ENCODE peak calls at places on chromosomes 12 and 14, in ten cellular contexts. X is BE2C, P is GM10248, D is tibial nerve, N is AG04450, J is astrocyte of the spinal cord, V is psoas muscle, Z is AG09309, O is cardiac fibroblast, U is HCT116. B is an unnamed sample.

GRCh38 chr12:10861366-10861765 is 12.1 kb upstream of the PRR4 start:
- DNase-seq in X (no peak), P (no peak), D (no peak), N (no peak), J (peak; percentile 19), V (no peak), Z (no peak), O (no peak), U (no peak), B (no peak)

GRCh38 chr14:101066826-101067508 is 163.4 kb upstream of the RTL1 start:
- DNase-seq in X (no peak), P (no peak), D (peak; percentile 6), N (no peak), J (no peak), V (peak; percentile 30), Z (no peak), O (no peak), U (no peak), B (no peak)

GRCh38 chr12:34208331-34209258 is 186.3 kb downstream of the ALG10 start:
- DNase-seq in X (no peak), P (no peak), D (no peak), N (no peak), J (no peak), V (no peak), Z (no peak), O (no peak), U (no peak), B (no peak)

GRCh38 chr12:38775457-38775856 is 129.9 kb downstream of the CPNE8 start:
- DNase-seq in X (no peak), P (peak; percentile 47), D (no peak), N (no peak), J (no peak), V (no peak), Z (no peak), O (no peak), U (no peak), B (no peak)

GRCh38 chr12:120771097-120771496 is 45.5 kb downstream of the ACADS start:
- DNase-seq in X (no peak), P (no peak), D (no peak), N (no peak), J (peak; percentile 18), V (no peak), Z (no peak), O (no peak), U (no peak), B (no peak)

GRCh38 chr14:100223332-100224171 is 15.4 kb upstream of the YY1 start:
- DNase-seq in X (no peak), P (no peak), D (no peak), N (no peak), J (no peak), V (no peak), Z (no peak), O (no peak), U (no peak), B (no peak)

GRCh38 chr14:103070971-103071542 is 13.0 kb upstream of the LBHD2 start:
- DNase-seq in X (no peak), P (no peak), D (no peak), N (no peak), J (no peak), V (peak; percentile 39), Z (no peak), O (no peak), U (no peak), B (peak; percentile 36)

GRCh38 chr12:6630696-6631095 is 5.1 kb downstream of the LPAR5 start:
- DNase-seq in X (peak; percentile 77), P (no peak), D (no peak), N (no peak), J (no peak), V (peak; percentile 46), Z (no peak), O (no peak), U (no peak), B (no peak)

GRCh38 chr12:25792031-25792430 is 166.5 kb upstream of the RASSF8 start:
- DNase-seq in X (no peak), P (no peak), D (no peak), N (no peak), J (no peak), V (no peak), Z (no peak), O (no peak), U (no peak), B (peak; percentile 10)

GRCh38 chr14:97180304-97181200 is 383.4 kb downstream of the VRK1 start:
- DNase-seq in X (peak; percentile 15), P (no peak), D (no peak), N (no peak), J (peak; percentile 65), V (no peak), Z (peak; percentile 18), O (peak; percentile 3), U (peak; percentile 88), B (peak; percentile 93)
- TF ChIP-seq CTCF in X (no peak), P (no peak), D (no peak), N (no peak), J (peak; percentile 28), V (no peak), Z (peak; percentile 38), O (no peak), U (peak; percentile 33), B (peak; percentile 14)

GRCh38 chr14:81350344-81351096 is 49.6 kb downstream of the STON2 start:
- DNase-seq in X (no peak), P (no peak), D (no peak), N (no peak), J (no peak), V (no peak), Z (no peak), O (no peak), U (no peak), B (no peak)

GRCh38 chr14:81352413-81352812 is 47.7 kb downstream of the STON2 start:
- DNase-seq in X (no peak), P (no peak), D (no peak), N (no peak), J (no peak), V (no peak), Z (no peak), O (no peak), U (no peak), B (no peak)

GRCh38 chr14:81348086-81348485 is 52.0 kb downstream of the STON2 start:
- DNase-seq in X (no peak), P (no peak), D (no peak), N (no peak), J (no peak), V (no peak), Z (no peak), O (no peak), U (no peak), B (no peak)

GRCh38 chr14:81351205-81351604 is 48.9 kb downstream of the STON2 start:
- DNase-seq in X (no peak), P (no peak), D (no peak), N (no peak), J (no peak), V (no peak), Z (no peak), O (no peak), U (no peak), B (no peak)

DNA sequence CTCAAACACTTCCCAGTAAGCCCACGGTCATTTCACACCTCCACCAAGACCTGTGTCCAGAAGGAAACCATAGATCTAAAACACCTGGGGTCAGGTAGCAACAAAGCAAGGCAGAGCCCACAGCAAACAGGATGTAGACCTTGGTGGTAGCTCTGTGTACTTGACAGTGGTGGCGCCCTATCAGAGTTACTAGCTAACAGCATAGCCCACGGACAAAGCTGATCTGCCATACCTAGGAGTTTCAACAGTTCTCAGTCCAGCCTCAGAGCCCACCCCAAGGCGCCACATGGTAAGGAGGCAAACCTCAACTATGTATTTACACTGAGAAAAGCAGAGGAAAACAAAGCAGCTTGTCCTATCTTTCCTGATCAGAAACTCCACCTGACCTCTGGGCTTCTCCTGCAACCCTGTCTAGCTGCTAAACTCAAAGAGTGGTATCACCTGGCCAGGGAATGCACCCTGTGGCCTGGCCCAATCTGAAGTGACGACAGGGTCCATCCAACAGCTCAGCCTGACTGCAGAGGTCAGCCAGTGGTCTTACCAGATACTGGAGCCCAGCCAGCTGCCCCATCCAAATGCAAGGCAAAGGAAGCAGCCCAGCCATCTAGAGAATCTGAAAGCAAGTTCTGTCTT is 46.3 kb downstream of the STON2 start:
- DNase-seq in X (no peak), P (no peak), D (no peak), N (no peak), J (no peak), V (no peak), Z (no peak), O (no peak), U (no peak), B (no peak)
- TF ChIP-seq CTCF in X (no peak), P (no peak), D (no peak), N (no peak), J (no peak), V (no peak), Z (no peak), O (no peak), U (no peak), B (no peak)

DNA sequence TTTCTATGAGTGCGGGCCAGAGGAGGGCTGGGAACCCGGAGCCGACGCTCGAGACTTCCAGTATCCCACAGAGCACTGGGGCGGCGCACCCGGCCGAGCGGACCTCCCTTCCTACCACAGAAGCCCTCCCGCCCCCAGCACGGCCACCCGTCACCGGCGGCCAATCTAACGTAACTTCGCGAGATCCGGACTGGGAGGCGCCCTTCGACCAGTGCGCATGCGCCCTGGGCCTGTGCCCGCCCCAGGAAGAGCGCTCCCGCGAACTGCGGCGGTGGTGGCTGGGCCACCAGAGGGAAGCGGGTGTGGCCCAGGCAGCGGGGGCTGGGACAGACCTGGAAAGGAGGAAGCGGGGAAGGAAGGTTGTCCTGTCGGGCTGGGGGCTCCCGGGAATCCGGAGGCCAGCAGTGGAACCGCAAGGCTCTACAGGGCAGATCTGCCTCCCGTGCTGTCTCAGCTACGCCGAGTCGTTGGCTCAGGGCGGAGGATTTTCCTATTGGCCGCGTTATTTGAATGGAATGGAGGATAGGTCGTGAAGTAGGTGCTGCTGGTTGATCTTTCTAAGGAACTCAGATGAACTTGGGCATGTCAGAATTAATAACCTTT is at the start of gene PPP1R12A:
- DNase-seq in X (peak; percentile 98), P (peak; percentile 93), D (peak; percentile 94), N (peak; percentile 97), J (peak; percentile 99), V (peak; percentile 98), Z (peak; percentile 89), O (peak; percentile 99), U (peak; percentile 91), B (peak; percentile 98)
- TF ChIP-seq CTCF in X (no peak), P (no peak), D (no peak), N (no peak), J (no peak), V (peak; percentile 20), Z (no peak), O (peak; percentile 8), U (no peak), B (no peak)

DNA sequence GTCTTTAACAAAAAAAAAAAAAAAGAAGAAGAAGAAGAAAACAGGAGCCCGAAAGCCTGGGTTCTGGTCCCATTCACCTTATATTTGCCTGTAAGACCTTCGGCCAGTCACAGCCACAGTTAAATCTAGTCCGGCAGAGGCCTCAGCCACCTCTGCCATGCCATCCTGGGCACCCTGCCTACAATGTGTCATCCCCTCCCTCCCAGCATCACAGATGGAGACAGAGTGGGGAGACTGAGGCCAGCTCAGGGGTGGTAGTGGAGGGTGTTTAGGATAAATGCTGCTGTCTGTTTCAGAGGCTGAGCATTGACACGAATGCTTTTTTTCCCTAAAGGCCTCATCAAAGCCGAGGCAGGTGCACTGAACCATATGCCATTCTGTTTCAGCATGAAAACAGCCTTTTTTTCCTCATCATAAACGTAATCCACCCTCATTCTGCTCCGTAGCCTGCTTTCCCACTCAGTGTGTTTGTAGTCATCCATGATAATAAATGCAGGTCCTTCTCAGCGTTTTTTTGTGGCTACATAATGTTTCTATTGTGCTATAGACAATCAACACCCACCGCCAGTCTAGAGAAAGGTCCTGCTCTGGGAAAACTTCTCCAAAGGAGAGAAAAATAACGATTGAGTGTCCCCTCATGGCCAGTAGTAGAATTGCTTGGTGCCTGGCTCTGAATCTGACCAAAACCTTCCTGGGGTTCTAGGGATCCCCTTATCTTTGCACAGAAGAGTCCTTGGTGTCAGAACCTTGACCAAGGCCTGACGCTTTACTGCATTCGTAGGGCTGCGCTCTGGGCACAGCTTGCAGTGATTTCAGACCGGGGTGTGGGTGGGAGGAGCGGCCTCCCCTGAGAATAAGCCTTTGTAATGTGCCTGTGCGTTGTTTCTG is 41.1 kb upstream of the TSPAN9 start:
- DNase-seq in X (no peak), P (no peak), D (no peak), N (no peak), J (peak; percentile 22), V (no peak), Z (no peak), O (peak; percentile 39), U (no peak), B (no peak)
- TF ChIP-seq CTCF in X (peak; percentile 61), P (no peak), D (peak; percentile 16), N (peak; percentile 55), J (peak; percentile 65), V (no peak), Z (peak; percentile 21), O (peak; percentile 51), U (no peak), B (peak; percentile 15)